ENCODE peak calls at places on chromosomes 7 and 10, in six cellular contexts. L is stimulated activated CD4-positive, alpha-beta T cell treated with anti-CD3 and anti-CD28 coated beads, Interleukin-12 subunit alpha, Interleukin-12 subunit beta, amount 100 ng/mL, for 48 hours; P is stomach; N is neuronal stem cell; Z is smooth muscle cell of the brain vasculature; Q is M059J. V is an unnamed sample.

GRCh38 chr10:72254891-72255568 is 18.7 kb upstream of the DDIT4 start:
- DNase-seq in L (no peak), P (peak; percentile 93), N (peak; percentile 44), Z (no peak), Q (peak; percentile 56), V (peak; percentile 86)

GRCh38 chr10:112811741-112812551 is 138.1 kb upstream of the TCF7L2 start:
- DNase-seq in L (no peak), P (peak; percentile 75), N (no peak), Z (peak; percentile 66), Q (peak; percentile 98), V (no peak)

GRCh38 chr10:88297103-88297502 is 286.0 kb downstream of the RNLS start:
- DNase-seq in L (no peak), P (no peak), N (no peak), Z (no peak), Q (no peak), V (no peak)

GRCh38 chr7:157775021-157775559 is 438.3 kb downstream of the DNAJB6 start:
- DNase-seq in L (no peak), P (no peak), N (no peak), Z (no peak), Q (no peak), V (no peak)

GRCh38 chr10:79153753-79154152 is 85.0 kb downstream of the ZMIZ1 start:
- DNase-seq in L (no peak), P (no peak), N (no peak), Z (no peak), Q (peak; percentile 77), V (no peak)

GRCh38 chr7:104946338-104946737 is 67.7 kb upstream of the KMT2E start:
- DNase-seq in L (no peak), P (no peak), N (no peak), Z (no peak), Q (no peak), V (no peak)

GRCh38 chr7:68399991-68400590 is 1198.2 kb upstream of the AUTS2 start:
- DNase-seq in L (no peak), P (no peak), N (no peak), Z (no peak), Q (no peak), V (no peak)

GRCh38 chr10:133357293-133358151 is at the start of gene FUOM:
- DNase-seq in L (peak; percentile 68), P (no peak), N (peak; percentile 74), Z (no peak), Q (peak; percentile 32), V (peak; percentile 84)

GRCh38 chr10:110860576-110861241 is 11.0 kb upstream of the PDCD4 start:
- DNase-seq in L (no peak), P (no peak), N (no peak), Z (no peak), Q (no peak), V (no peak)

GRCh38 chr10:30219977-30220751 is 128.9 kb downstream of the MTPAP start:
- DNase-seq in L (no peak), P (no peak), N (no peak), Z (no peak), Q (no peak), V (peak; percentile 48)

GRCh38 chr7:157517782-157518513 is 181.1 kb downstream of the DNAJB6 start:
- DNase-seq in L (no peak), P (peak; percentile 20), N (no peak), Z (no peak), Q (no peak), V (no peak)

GRCh38 chr10:130411496-130412070 is 275.4 kb downstream of the GLRX3 start:
- DNase-seq in L (no peak), P (no peak), N (no peak), Z (no peak), Q (no peak), V (peak; percentile 37)

GRCh38 chr7:159136846-159137245 is 7.8 kb downstream of the VIPR2 start:
- DNase-seq in L (no peak), P (peak; percentile 7), N (no peak), Z (no peak), Q (no peak), V (no peak)

GRCh38 chr7:157401567-157402387 is 65.0 kb downstream of the DNAJB6 start:
- DNase-seq in L (no peak), P (no peak), N (no peak), Z (no peak), Q (peak; percentile 13), V (no peak)

GRCh38 chr10:101616415-101617101 is 28.4 kb downstream of the DPCD start:
- DNase-seq in L (no peak), P (no peak), N (no peak), Z (no peak), Q (no peak), V (no peak)

GRCh38 chr10:110737886-110738634 is 93.9 kb downstream of the RBM20 start:
- DNase-seq in L (no peak), P (no peak), N (no peak), Z (no peak), Q (no peak), V (no peak)

GRCh38 chr7:25307624-25308023 is 79.3 kb upstream of the NPVF start:
- DNase-seq in L (no peak), P (no peak), N (no peak), Z (no peak), Q (no peak), V (no peak)

GRCh38 chr7:93566876-93567275 is 7.6 kb downstream of the CALCR start:
- DNase-seq in L (no peak), P (no peak), N (no peak), Z (no peak), Q (no peak), V (no peak)

GRCh38 chr10:71521504-71522290 is 125.0 kb downstream of the CDH23 start:
- DNase-seq in L (no peak), P (no peak), N (no peak), Z (no peak), Q (no peak), V (no peak)

GRCh38 chr7:37186753-37187152 is 261.9 kb downstream of the ELMO1 start:
- DNase-seq in L (no peak), P (no peak), N (no peak), Z (no peak), Q (no peak), V (no peak)

GRCh38 chr10:119667562-119668328 is 16.6 kb downstream of the BAG3 start:
- DNase-seq in L (no peak), P (peak; percentile 74), N (peak; percentile 32), Z (peak; percentile 82), Q (peak; percentile 99), V (peak; percentile 80)

GRCh38 chr10:50420166-50420565 is 168.8 kb upstream of the ASAH2 start:
- DNase-seq in L (no peak), P (no peak), N (no peak), Z (no peak), Q (no peak), V (no peak)

GRCh38 chr10:74743401-74743800 is 83.0 kb upstream of the KAT6B start:
- DNase-seq in L (no peak), P (no peak), N (no peak), Z (no peak), Q (no peak), V (no peak)

GRCh38 chr7:12590559-12590958 is 20.0 kb downstream of the SCIN start:
- DNase-seq in L (no peak), P (no peak), N (no peak), Z (no peak), Q (no peak), V (no peak)

GRCh38 chr10:80108576-80109239 is 23.8 kb upstream of the PLAC9 start:
- DNase-seq in L (no peak), P (no peak), N (no peak), Z (no peak), Q (no peak), V (no peak)

GRCh38 chr7:29606287-29606721 is 42.7 kb downstream of the PRR15 start:
- DNase-seq in L (no peak), P (no peak), N (no peak), Z (peak; percentile 35), Q (peak; percentile 52), V (peak; percentile 32)

GRCh38 chr7:130009848-130010688 is 41.1 kb downstream of the ZC3HC1 start:
- DNase-seq in L (peak; percentile 5), P (peak; percentile 31), N (no peak), Z (no peak), Q (peak; percentile 97), V (no peak)

GRCh38 chr7:10212664-10213063 is 761.0 kb upstream of the PHF14 start:
- DNase-seq in L (no peak), P (no peak), N (no peak), Z (no peak), Q (no peak), V (no peak)

GRCh38 chr7:132503415-132503814 is 72.9 kb downstream of the PLXNA4 start:
- DNase-seq in L (no peak), P (no peak), N (no peak), Z (no peak), Q (no peak), V (no peak)

GRCh38 chr10:69408318-69409175 is 8.2 kb downstream of the TACR2 start:
- DNase-seq in L (peak; percentile 86), P (peak; percentile 97), N (peak; percentile 88), Z (peak; percentile 83), Q (peak; percentile 89), V (peak; percentile 86)

GRCh38 chr10:121165276-121165675 is 314.1 kb downstream of the WDR11 start:
- DNase-seq in L (no peak), P (no peak), N (no peak), Z (no peak), Q (peak; percentile 87), V (no peak)

GRCh38 chr7:83153419-83153818 is 9.3 kb downstream of the PCLO start:
- DNase-seq in L (no peak), P (no peak), N (no peak), Z (no peak), Q (no peak), V (no peak)

GRCh38 chr10:133225707-133226191 is 4.3 kb upstream of the UTF1 start:
- DNase-seq in L (no peak), P (no peak), N (no peak), Z (no peak), Q (peak; percentile 52), V (no peak)

GRCh38 chr10:119198438-119198837 is 8.9 kb upstream of the GRK5 start:
- DNase-seq in L (no peak), P (no peak), N (no peak), Z (no peak), Q (no peak), V (no peak)

GRCh38 chr7:85041599-85042216 is 145.1 kb downstream of the SEMA3D start:
- DNase-seq in L (peak; percentile 7), P (peak; percentile 82), N (peak; percentile 60), Z (peak; percentile 41), Q (peak; percentile 76), V (peak; percentile 63)

GRCh38 chr10:77297370-77297692 is 340.3 kb downstream of the KCNMA1 start:
- DNase-seq in L (no peak), P (no peak), N (no peak), Z (no peak), Q (peak; percentile 87), V (no peak)

GRCh38 chr10:131520206-131520605 is 208.7 kb upstream of the TCERG1L start:
- DNase-seq in L (no peak), P (no peak), N (no peak), Z (no peak), Q (no peak), V (no peak)

GRCh38 chr10:29646238-29646902 is 11.6 kb upstream of the SVIL start:
- DNase-seq in L (no peak), P (no peak), N (no peak), Z (no peak), Q (peak; percentile 78), V (peak; percentile 53)

V was measured in retina.